ENCODE peak calls at places on chromosomes 6 and 20, in nine cellular contexts. Z, G, A, I, O, T, B, P and R are unnamed samples. For H3K9me3, the result is how much of the 10 kb centered on the place peaks cover.

GRCh38 chr6:26311385-26312095 is 53.5 kb upstream of the BTN3A2 start:
- DNase-seq in Z (peak), G (peak), A (no peak), I (no peak), O (no peak), T (no peak), B (peak), P (no peak), R (no peak)

GRCh38 chr20:50126662-50127061 is 13.7 kb upstream of the UBE2V1 start:
- DNase-seq in Z (no peak), G (no peak), A (peak), I (no peak), O (no peak), T (no peak), B (no peak), P (no peak), R (no peak)

GRCh38 chr6:98627129-98627775 is 207.1 kb upstream of the POU3F2 start:
- DNase-seq in Z (no peak), G (no peak), A (no peak), I (peak), O (no peak), T (no peak), B (no peak), P (no peak), R (no peak)

GRCh38 chr6:146884728-146885127 is 286.0 kb downstream of the ADGB start:
- DNase-seq in Z (no peak), G (no peak), A (no peak), I (no peak), O (no peak), T (no peak), B (no peak), P (no peak), R (no peak)

GRCh38 chr6:149150999-149151398 is 166.5 kb upstream of the TAB2 start:
- DNase-seq in Z (no peak), G (no peak), A (no peak), I (no peak), O (no peak), T (no peak), B (peak), P (no peak), R (no peak)

GRCh38 chr20:47126709-47127108 is 229.8 kb downstream of the ZMYND8 start:
- DNase-seq in Z (no peak), G (no peak), A (no peak), I (no peak), O (no peak), T (no peak), B (peak), P (no peak), R (no peak)

GRCh38 chr20:63462244-63462643 is 10.2 kb downstream of the KCNQ2 start:
- DNase-seq in Z (no peak), G (no peak), A (no peak), I (no peak), O (no peak), T (no peak), B (no peak), P (no peak), R (no peak)

GRCh38 chr6:57297505-57297904 is 19.9 kb upstream of the PRIM2 start:
- DNase-seq in Z (no peak), G (no peak), A (no peak), I (no peak), O (no peak), T (no peak), B (no peak), P (no peak), R (no peak)

GRCh38 chr20:1163653-1164052 is 21.1 kb downstream of the TMEM74B start:
- DNase-seq in Z (no peak), G (no peak), A (no peak), I (no peak), O (no peak), T (no peak), B (no peak), P (no peak), R (no peak)

GRCh38 chr20:63955281-63955845 is 853 bp downstream of the UCKL1 start:
- DNase-seq in Z (peak), G (peak), A (no peak), I (no peak), O (no peak), T (peak), B (peak), P (no peak), R (peak)

GRCh38 chr6:18216411-18216810 is 47.9 kb downstream of the DEK start:
- DNase-seq in Z (no peak), G (no peak), A (no peak), I (no peak), O (no peak), T (no peak), B (peak), P (no peak), R (no peak)

GRCh38 chr6:75283907-75284284 is 696 bp downstream of the TMEM30A start:
- DNase-seq in Z (peak), G (no peak), A (no peak), I (no peak), O (no peak), T (no peak), B (no peak), P (no peak), R (no peak)

GRCh38 chr6:27834384-27834783 is 77.8 kb downstream of the OR2B2 start:
- DNase-seq in Z (no peak), G (no peak), A (no peak), I (no peak), O (no peak), T (no peak), B (no peak), P (no peak), R (no peak)

GRCh38 chr6:79630883-79631799 is at the start of gene SH3BGRL2:
- DNase-seq in Z (no peak), G (no peak), A (peak), I (peak), O (peak), T (peak), B (peak), P (peak), R (peak)

GRCh38 chr20:35387334-35387733 is 24.4 kb downstream of the UQCC1 start:
- DNase-seq in Z (no peak), G (no peak), A (no peak), I (no peak), O (no peak), T (no peak), B (peak), P (no peak), R (no peak)

GRCh38 chr6:46655803-46656202 is 3.0 kb downstream of the SLC25A27 start:
- DNase-seq in Z (peak), G (no peak), A (no peak), I (no peak), O (no peak), T (no peak), B (no peak), P (no peak), R (no peak)

GRCh38 chr6:9408718-9409117 is 973.4 kb upstream of the SLC35B3 start:
- DNase-seq in Z (no peak), G (no peak), A (no peak), I (no peak), O (no peak), T (no peak), B (peak), P (no peak), R (no peak)

GRCh38 chr6:217048-217659 is 75.1 kb upstream of the DUSP22 start:
- DNase-seq in Z (peak), G (no peak), A (no peak), I (peak), O (peak), T (no peak), B (peak), P (no peak), R (no peak)

GRCh38 chr6:48397887-48398286 is 286.9 kb upstream of the PTCHD4 start:
- DNase-seq in Z (no peak), G (no peak), A (no peak), I (no peak), O (no peak), T (no peak), B (no peak), P (no peak), R (no peak)

GRCh38 chr6:110170081-110170480 is 9.4 kb downstream of the WASF1 start:
- DNase-seq in Z (no peak), G (no peak), A (no peak), I (no peak), O (no peak), T (no peak), B (no peak), P (no peak), R (no peak)

GRCh38 chr20:62928246-62928939 is 2.1 kb upstream of the DIDO1 start:
- DNase-seq in Z (no peak), G (no peak), A (no peak), I (no peak), O (no peak), T (no peak), B (peak), P (no peak), R (no peak)

GRCh38 chr20:1312904-1313235 is 16.1 kb downstream of the SDCBP2 start:
- DNase-seq in Z (no peak), G (no peak), A (no peak), I (no peak), O (no peak), T (no peak), B (no peak), P (no peak), R (no peak)

GRCh38 chr6:165848099-165848461 is 185.0 kb upstream of the PDE10A start:
- DNase-seq in Z (no peak), G (no peak), A (no peak), I (no peak), O (no peak), T (no peak), B (no peak), P (no peak), R (no peak)

GRCh38 chr6:42075159-42075838 is 25.0 kb downstream of the TAF8 start:
- DNase-seq in Z (peak), G (peak), A (peak), I (no peak), O (peak), T (peak), B (peak), P (peak), R (peak)

GRCh38 chr20:13930246-13930645 is 60.2 kb downstream of the SEL1L2 start:
- DNase-seq in Z (no peak), G (no peak), A (no peak), I (no peak), O (no peak), T (no peak), B (peak), P (no peak), R (no peak)

GRCh38 chr6:38018755-38019165 is 199.2 kb downstream of the ZFAND3 start:
- DNase-seq in Z (no peak), G (no peak), A (no peak), I (no peak), O (no peak), T (no peak), B (no peak), P (no peak), R (no peak)

GRCh38 chr6:160450849-160451248 is 102.7 kb downstream of the SLC22A3 start:
- DNase-seq in Z (no peak), G (no peak), A (no peak), I (no peak), O (no peak), T (no peak), B (no peak), P (no peak), R (no peak)

GRCh38 chr6:118893095-118893881 is 664 bp upstream of the ASF1A start:
- DNase-seq in Z (peak), G (peak), A (peak), I (no peak), O (no peak), T (no peak), B (peak), P (peak), R (no peak)

GRCh38 chr20:49541733-49542513 is 26.0 kb downstream of the PTGIS start:
- DNase-seq in Z (peak), G (peak), A (peak), I (peak), O (peak), T (peak), B (peak), P (peak), R (peak)

GRCh38 chr6:49582529-49582928 is 32.1 kb downstream of the C6orf141 start:
- DNase-seq in Z (no peak), G (no peak), A (no peak), I (no peak), O (no peak), T (no peak), B (no peak), P (no peak), R (no peak)

GRCh38 chr6:163398104-163398503 is 16.4 kb upstream of the QKI start:
- DNase-seq in Z (no peak), G (no peak), A (no peak), I (no peak), O (no peak), T (no peak), B (no peak), P (no peak), R (no peak)

GRCh38 chr6:113978084-113978675 is 7.2 kb upstream of the HDAC2 start:
- DNase-seq in Z (no peak), G (no peak), A (no peak), I (no peak), O (no peak), T (no peak), B (no peak), P (no peak), R (no peak)

GRCh38 chr6:156651438-156651837 is 125.7 kb upstream of the ARID1B start:
- DNase-seq in Z (no peak), G (no peak), A (no peak), I (no peak), O (no peak), T (no peak), B (no peak), P (no peak), R (no peak)

GRCh38 chr6:97078791-97079190 is 154.3 kb downstream of the KLHL32 start:
- DNase-seq in Z (no peak), G (no peak), A (no peak), I (no peak), O (no peak), T (no peak), B (no peak), P (no peak), R (no peak)

GRCh38 chr20:461254-462198 is 807 bp downstream of the TBC1D20 start:
- DNase-seq in Z (peak), G (peak), A (peak), I (no peak), O (peak), T (peak), B (peak), P (peak), R (peak)

GRCh38 chr20:47551240-47551639 is 49.6 kb downstream of the NCOA3 start:
- DNase-seq in Z (no peak), G (no peak), A (no peak), I (no peak), O (no peak), T (no peak), B (no peak), P (no peak), R (no peak)

GRCh38 chr6:56843476-56844349 is 111.2 kb upstream of the BEND6 start:
- DNase-seq in Z (peak), G (peak), A (peak), I (peak), O (peak), T (peak), B (peak), P (peak), R (peak)

GRCh38 chr6:7899046-7899888 is 11.3 kb downstream of the TXNDC5 start:
- DNase-seq in Z (peak), G (no peak), A (no peak), I (no peak), O (no peak), T (no peak), B (no peak), P (no peak), R (no peak)

GRCh38 chr20:5835234-5835845 is 85.1 kb downstream of the SHLD1 start:
- DNase-seq in Z (no peak), G (no peak), A (peak), I (no peak), O (no peak), T (peak), B (peak), P (no peak), R (peak)

GRCh38 chr6:89669002-89669401 is 30.5 kb upstream of the LYRM2 start:
- DNase-seq in Z (no peak), G (no peak), A (no peak), I (no peak), O (no peak), T (no peak), B (no peak), P (no peak), R (no peak)
- H3K9me3 ChIP-seq in Z (under half), G (under half), A (under half), I (under half), O (under half), T (under half), B (under half), P (under half), R (under half)

DNA sequence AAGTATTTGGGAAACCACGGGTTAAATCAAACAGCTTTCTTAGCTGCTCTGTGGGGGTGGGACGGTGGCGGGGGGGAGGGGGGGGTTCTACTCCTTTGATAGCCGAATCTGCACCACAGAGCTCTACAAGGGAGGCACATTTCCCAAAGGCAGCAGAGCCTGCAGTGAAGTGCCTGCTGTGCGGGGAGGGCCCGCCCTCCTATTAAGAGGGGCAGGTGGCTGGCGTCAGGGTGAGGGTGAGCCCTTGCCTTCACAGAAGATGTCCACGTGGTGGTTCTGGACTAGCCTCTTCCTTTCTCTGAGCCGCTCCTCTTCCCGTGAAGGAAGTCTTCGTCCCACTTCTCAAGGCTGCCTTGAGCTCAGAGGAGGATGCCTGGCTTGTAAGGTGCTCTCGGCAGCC is 174.9 kb upstream of the THBS2 start:
- DNase-seq in Z (no peak), G (no peak), A (no peak), I (no peak), O (no peak), T (no peak), B (peak), P (no peak), R (no peak)
- H3K9me3 ChIP-seq in Z (under half), G (under half), A (under half), I (under half), O (under half), T (under half), B (under half), P (under half), R (under half)

GRCh38 chr20:55830124-55830828 is 175.0 kb downstream of the CBLN4 start:
- DNase-seq in Z (no peak), G (no peak), A (no peak), I (no peak), O (no peak), T (no peak), B (no peak), P (no peak), R (no peak)
- H3K9me3 ChIP-seq in Z (under half), G (under half), A (under half), I (under half), O (under half), T (under half), B (under half), P (under half), R (under half)

GRCh38 chr20:24646331-24646730 is 176.9 kb downstream of the SYNDIG1 start:
- DNase-seq in Z (no peak), G (no peak), A (no peak), I (no peak), O (no peak), T (no peak), B (no peak), P (no peak), R (no peak)
- H3K9me3 ChIP-seq in Z (under half), G (under half), A (under half), I (under half), O (under half), T (under half), B (under half), P (under half), R (under half)

GRCh38 chr20:59662161-59662560 is 57.8 kb downstream of the PHACTR3 start:
- DNase-seq in Z (no peak), G (no peak), A (no peak), I (no peak), O (no peak), T (no peak), B (no peak), P (no peak), R (no peak)
- H3K9me3 ChIP-seq in Z (under half), G (under half), A (under half), I (under half), O (under half), T (under half), B (under half), P (under half), R (under half)

DNA sequence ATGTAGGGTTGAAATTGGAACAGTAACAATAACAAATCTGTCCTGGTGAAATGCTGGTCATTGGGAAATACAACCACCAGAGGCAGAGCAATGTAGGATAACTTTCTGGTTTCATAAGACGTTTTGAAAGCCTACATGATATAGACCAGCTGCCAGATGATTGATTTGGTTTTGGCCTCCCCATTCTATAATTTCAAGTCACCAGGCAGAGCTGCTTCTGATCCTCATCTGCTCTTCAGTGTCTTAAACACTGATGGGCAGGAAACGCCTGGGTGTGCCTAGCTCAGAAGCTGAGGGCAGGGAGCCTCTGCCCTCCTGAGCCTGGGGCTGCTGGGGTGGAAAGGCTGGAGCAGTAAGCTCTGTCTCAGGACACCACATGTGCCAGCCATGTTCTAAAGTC is 24.5 kb downstream of the DHX35 start:
- DNase-seq in Z (no peak), G (no peak), A (no peak), I (no peak), O (no peak), T (peak), B (no peak), P (no peak), R (no peak)
- H3K9me3 ChIP-seq in Z (under half), G (under half), A (under half), I (under half), O (under half), T (under half), B (under half), P (under half), R (under half)

GRCh38 chr20:46114449-46114848 is 3.7 kb upstream of the CD40 start:
- DNase-seq in Z (no peak), G (no peak), A (no peak), I (no peak), O (no peak), T (no peak), B (no peak), P (no peak), R (no peak)

GRCh38 chr20:46111028-46111835 is 6.9 kb upstream of the CD40 start:
- DNase-seq in Z (peak), G (no peak), A (no peak), I (no peak), O (no peak), T (no peak), B (no peak), P (peak), R (no peak)

GRCh38 chr20:46112430-46113020 is 5.6 kb upstream of the CD40 start:
- DNase-seq in Z (no peak), G (no peak), A (no peak), I (no peak), O (no peak), T (no peak), B (no peak), P (no peak), R (no peak)

GRCh38 chr20:46111836-46112212 is 6.3 kb upstream of the CD40 start:
- DNase-seq in Z (no peak), G (no peak), A (no peak), I (no peak), O (no peak), T (no peak), B (no peak), P (no peak), R (no peak)

GRCh38 chr20:46113071-46113470 is 5.0 kb upstream of the CD40 start:
- DNase-seq in Z (no peak), G (no peak), A (no peak), I (no peak), O (no peak), T (no peak), B (no peak), P (no peak), R (no peak)
- H3K9me3 ChIP-seq in Z (under half), G (under half), A (under half), I (under half), O (under half), T (under half), B (under half), P (under half), R (under half)

DNA sequence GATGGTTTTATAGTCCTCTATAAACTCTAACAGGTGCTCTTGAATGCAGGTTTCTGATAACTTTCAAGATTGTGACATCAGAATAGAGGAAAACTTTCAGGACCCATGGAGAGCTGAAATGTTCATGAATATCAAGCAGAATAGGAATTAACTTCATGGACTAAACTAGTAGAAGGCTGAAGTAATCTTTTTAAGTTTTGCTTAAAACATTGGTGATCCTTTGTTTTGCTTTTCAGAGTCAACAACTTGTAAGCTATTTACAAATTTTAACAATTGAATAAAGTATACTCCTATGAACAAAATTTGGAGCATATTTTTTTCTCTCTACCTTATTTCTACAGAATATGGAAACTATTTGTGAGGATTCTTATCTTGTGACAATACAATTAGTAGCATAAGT is 25.2 kb upstream of the GOPC start:
- DNase-seq in Z (peak), G (no peak), A (no peak), I (no peak), O (no peak), T (no peak), B (no peak), P (no peak), R (no peak)
- H3K9me3 ChIP-seq in Z (under half), G (under half), A (under half), I (under half), O (under half), T (under half), B (under half), P (under half), R (under half)